ENCODE peak calls at places on chromosomes 1 and 21, in nine cellular contexts. T is fibroblast of villous mesenchyme, J is mesendoderm, U is EH, Y is astrocyte of the hippocampus, K is heart right ventricle, R is left ventricle myocardium inferior, H is bronchial epithelial cell, L is RPMI8226. A is an unnamed sample.
A peak's percentile ranks its signal among the peaks of the same experiment; 100 is the strongest.

GRCh38 chr1:168786476-168787330 is 57.7 kb upstream of the DPT start:
- DNase-seq in T (no peak), J (no peak), U (no peak), Y (peak; percentile 12), K (no peak), R (no peak), H (no peak), L (no peak), A (no peak)

GRCh38 chr1:24391882-24392603 is 21.5 kb downstream of the STPG1 start:
- DNase-seq in T (peak; percentile 53), J (peak; percentile 78), U (peak; percentile 64), Y (peak; percentile 78), K (peak; percentile 55), R (peak; percentile 49), H (peak; percentile 59), L (peak; percentile 80), A (no peak)

GRCh38 chr1:26239936-26240335 is 5.9 kb downstream of the CEP85 start:
- DNase-seq in T (no peak), J (no peak), U (peak; percentile 61), Y (peak; percentile 88), K (no peak), R (no peak), H (no peak), L (no peak), A (no peak)

GRCh38 chr1:174242856-174243255 is 83.5 kb downstream of the RABGAP1L start:
- DNase-seq in T (no peak), J (no peak), U (no peak), Y (no peak), K (no peak), R (no peak), H (no peak), L (no peak), A (no peak)

GRCh38 chr1:53047737-53048344 is 14.2 kb upstream of the PODN start:
- DNase-seq in T (peak; percentile 80), J (no peak), U (peak; percentile 82), Y (peak; percentile 73), K (no peak), R (no peak), H (peak; percentile 89), L (no peak), A (peak; percentile 30)

GRCh38 chr1:7856345-7856744 is 3.5 kb upstream of the UTS2 start:
- DNase-seq in T (peak; percentile 17), J (peak; percentile 19), U (no peak), Y (no peak), K (no peak), R (no peak), H (no peak), L (no peak), A (no peak)

GRCh38 chr1:40397258-40397657 is 23.7 kb downstream of the SMAP2 start:
- DNase-seq in T (no peak), J (no peak), U (no peak), Y (no peak), K (no peak), R (no peak), H (no peak), L (no peak), A (no peak)

GRCh38 chr1:67572594-67573221 is 112.3 kb upstream of the GADD45A start:
- DNase-seq in T (no peak), J (no peak), U (no peak), Y (no peak), K (peak; percentile 63), R (peak; percentile 53), H (peak; percentile 95), L (peak; percentile 64), A (no peak)

GRCh38 chr1:39688706-39689105 is 2.5 kb downstream of the HPCAL4 start:
- DNase-seq in T (no peak), J (no peak), U (no peak), Y (no peak), K (no peak), R (no peak), H (peak; percentile 80), L (no peak), A (no peak)

GRCh38 chr21:45469273-45470086 is 64.5 kb downstream of the COL18A1 start:
- DNase-seq in T (peak; percentile 54), J (no peak), U (no peak), Y (no peak), K (peak; percentile 18), R (peak; percentile 18), H (no peak), L (no peak), A (no peak)

GRCh38 chr1:5965586-5966131 is 26.6 kb downstream of the NPHP4 start:
- DNase-seq in T (no peak), J (no peak), U (no peak), Y (no peak), K (no peak), R (no peak), H (no peak), L (no peak), A (no peak)

GRCh38 chr1:10897981-10898728 is 101.7 kb upstream of the CASZ1 start:
- DNase-seq in T (no peak), J (no peak), U (no peak), Y (peak; percentile 63), K (no peak), R (no peak), H (peak; percentile 14), L (no peak), A (no peak)

GRCh38 chr21:15826147-15826780 is 96.5 kb downstream of the USP25 start:
- DNase-seq in T (peak; percentile 64), J (peak; percentile 87), U (peak; percentile 42), Y (peak; percentile 54), K (no peak), R (no peak), H (peak; percentile 82), L (peak; percentile 42), A (peak; percentile 51)

GRCh38 chr1:113217447-113218208 is 144.6 kb downstream of the LRIG2 start:
- DNase-seq in T (no peak), J (peak; percentile 95), U (no peak), Y (no peak), K (no peak), R (no peak), H (no peak), L (no peak), A (no peak)

GRCh38 chr1:40306296-40306695 is 10.8 kb downstream of the COL9A2 start:
- DNase-seq in T (no peak), J (no peak), U (no peak), Y (no peak), K (no peak), R (no peak), H (no peak), L (no peak), A (no peak)

GRCh38 chr1:114828251-114828650 is 26.4 kb upstream of the SYCP1 start:
- DNase-seq in T (peak; percentile 5), J (peak; percentile 3), U (peak; percentile 3), Y (no peak), K (no peak), R (no peak), H (peak; percentile 90), L (no peak), A (peak; percentile 10)

GRCh38 chr1:217407426-217407825 is 223.5 kb downstream of the GPATCH2 start:
- DNase-seq in T (no peak), J (no peak), U (no peak), Y (no peak), K (no peak), R (no peak), H (no peak), L (no peak), A (no peak)

GRCh38 chr1:37090671-37091070 is 56.4 kb upstream of the GRIK3 start:
- DNase-seq in T (no peak), J (no peak), U (no peak), Y (no peak), K (no peak), R (no peak), H (no peak), L (no peak), A (no peak)

GRCh38 chr1:156498447-156499193 is 2.0 kb downstream of the MEF2D start:
- DNase-seq in T (peak; percentile 89), J (peak; percentile 55), U (peak; percentile 89), Y (peak; percentile 64), K (peak; percentile 68), R (peak; percentile 76), H (no peak), L (peak; percentile 20), A (no peak)

GRCh38 chr1:221855156-221855555 is 113.3 kb upstream of the DUSP10 start:
- DNase-seq in T (no peak), J (no peak), U (no peak), Y (no peak), K (no peak), R (no peak), H (no peak), L (no peak), A (no peak)

GRCh38 chr1:1460540-1461130 is 10.9 kb upstream of the ATAD3B start:
- DNase-seq in T (no peak), J (no peak), U (no peak), Y (no peak), K (no peak), R (no peak), H (no peak), L (no peak), A (no peak)

GRCh38 chr1:12125422-12126355 is 41.1 kb upstream of the TNFRSF1B start:
- DNase-seq in T (no peak), J (no peak), U (no peak), Y (no peak), K (no peak), R (no peak), H (no peak), L (no peak), A (no peak)

GRCh38 chr1:226635456-226635941 is 86.9 kb downstream of the STUM start:
- DNase-seq in T (no peak), J (no peak), U (no peak), Y (no peak), K (no peak), R (no peak), H (peak; percentile 76), L (peak; percentile 85), A (no peak)

GRCh38 chr1:16922885-16923431 is 1.2 kb downstream of the CROCC start:
- DNase-seq in T (no peak), J (no peak), U (no peak), Y (no peak), K (no peak), R (no peak), H (no peak), L (no peak), A (no peak)

GRCh38 chr1:37797750-37798345 is 4.2 kb downstream of the MANEAL start:
- DNase-seq in T (peak; percentile 26), J (no peak), U (peak; percentile 72), Y (peak; percentile 75), K (no peak), R (no peak), H (no peak), L (no peak), A (no peak)

GRCh38 chr21:37000381-37000780 is 6.1 kb upstream of the RIPPLY3 start:
- DNase-seq in T (no peak), J (no peak), U (peak; percentile 11), Y (no peak), K (no peak), R (no peak), H (no peak), L (no peak), A (no peak)

GRCh38 chr1:51792864-51793263 is 85.7 kb downstream of the NRDC start:
- DNase-seq in T (peak; percentile 45), J (peak; percentile 47), U (peak; percentile 47), Y (peak; percentile 56), K (no peak), R (no peak), H (peak; percentile 38), L (peak; percentile 34), A (no peak)

GRCh38 chr1:115112496-115113375 is 23.4 kb upstream of the TSPAN2 start:
- DNase-seq in T (no peak), J (peak; percentile 58), U (peak; percentile 30), Y (peak; percentile 63), K (peak; percentile 43), R (no peak), H (no peak), L (peak; percentile 6), A (no peak)

GRCh38 chr1:237562247-237562823 is 328.4 kb downstream of the ZP4 start:
- DNase-seq in T (peak; percentile 64), J (peak; percentile 85), U (peak; percentile 55), Y (peak; percentile 56), K (no peak), R (no peak), H (peak; percentile 85), L (peak; percentile 80), A (peak; percentile 56)

GRCh38 chr1:99682291-99682751 is 36.4 kb downstream of the PALMD start:
- DNase-seq in T (peak; percentile 90), J (no peak), U (peak; percentile 84), Y (peak; percentile 87), K (no peak), R (no peak), H (peak; percentile 83), L (no peak), A (no peak)

GRCh38 chr1:147723691-147724323 is 36.6 kb downstream of the GJA5 start:
- DNase-seq in T (peak; percentile 17), J (peak; percentile 94), U (peak; percentile 57), Y (peak; percentile 18), K (peak; percentile 48), R (peak; percentile 34), H (peak; percentile 51), L (peak; percentile 19), A (peak; percentile 42)

A was measured in RWPE1.